ENCODE peak calls at places on chromosome 17, in five cellular contexts. B, Y, I, C and W are unnamed samples.
A peak's percentile ranks its signal among the peaks of the same experiment; 100 is the strongest.

GRCh38 chr17:50916026-50916707 is 50.0 kb upstream of the TOB1 start:
- DNase-seq in Y (no peak), B (no peak), C (no peak), I (no peak), W (no peak)

GRCh38 chr17:2595200-2595599 is 1.7 kb downstream of the PAFAH1B1 start:
- DNase-seq in I (no peak), B (no peak), Y (no peak), C (no peak), W (no peak)

GRCh38 chr17:46044286-46044928 is 45.4 kb downstream of the STH start:
- DNase-seq in C (peak; percentile 49), Y (peak; percentile 87), I (no peak), B (peak; percentile 81), W (peak; percentile 90)

GRCh38 chr17:31550389-31551056 is 159.0 kb downstream of the RAB11FIP4 start:
- DNase-seq in Y (no peak), C (no peak), B (no peak), I (peak; percentile 60), W (no peak)

GRCh38 chr17:64938925-64939474 is 19.7 kb upstream of the LRRC37A3 start:
- DNase-seq in C (no peak), B (peak; percentile 64), Y (peak; percentile 38), I (peak; percentile 80), W (peak; percentile 48)

GRCh38 chr17:73791644-73792043 is 147.4 kb upstream of the SDK2 start:
- DNase-seq in B (no peak), C (no peak), Y (no peak), I (no peak), W (no peak)

GRCh38 chr17:67992541-67993152 is 3.6 kb downstream of the C17orf58 start:
- DNase-seq in I (no peak), Y (peak; percentile 19), C (no peak), B (no peak), W (no peak)

GRCh38 chr17:20133552-20133951 is 124.4 kb downstream of the SPECC1 start:
- DNase-seq in C (no peak), I (no peak), B (no peak), Y (no peak), W (no peak)

GRCh38 chr17:79243996-79244395 is 169.4 kb downstream of the ENGASE start:
- DNase-seq in C (no peak), B (no peak), Y (no peak), I (no peak), W (no peak)

GRCh38 chr17:77281904-77282367 is 141.2 kb downstream of the SEC14L1 start:
- DNase-seq in Y (peak; percentile 28), I (peak; percentile 80), C (no peak), B (peak; percentile 72), W (no peak)

GRCh38 chr17:77279448-77280303 is 138.9 kb downstream of the SEC14L1 start:
- DNase-seq in B (peak; percentile 29), C (no peak), Y (no peak), I (peak; percentile 90), W (no peak)

GRCh38 chr17:77282524-77283515 is 142.1 kb downstream of the SEC14L1 start:
- DNase-seq in B (peak; percentile 66), I (peak; percentile 68), Y (no peak), C (no peak), W (no peak)

GRCh38 chr17:77280304-77280910 is 139.6 kb downstream of the SEC14L1 start:
- DNase-seq in Y (no peak), C (no peak), B (peak; percentile 65), I (no peak), W (no peak)

GRCh38 chr17:77281024-77281903 is 140.5 kb downstream of the SEC14L1 start:
- DNase-seq in C (no peak), Y (peak; percentile 75), B (peak; percentile 73), I (peak; percentile 77), W (peak; percentile 46)
- TF ChIP-seq CTCF in C (no peak), Y (no peak), B (peak; percentile 24), I (no peak), W (no peak)

DNA sequence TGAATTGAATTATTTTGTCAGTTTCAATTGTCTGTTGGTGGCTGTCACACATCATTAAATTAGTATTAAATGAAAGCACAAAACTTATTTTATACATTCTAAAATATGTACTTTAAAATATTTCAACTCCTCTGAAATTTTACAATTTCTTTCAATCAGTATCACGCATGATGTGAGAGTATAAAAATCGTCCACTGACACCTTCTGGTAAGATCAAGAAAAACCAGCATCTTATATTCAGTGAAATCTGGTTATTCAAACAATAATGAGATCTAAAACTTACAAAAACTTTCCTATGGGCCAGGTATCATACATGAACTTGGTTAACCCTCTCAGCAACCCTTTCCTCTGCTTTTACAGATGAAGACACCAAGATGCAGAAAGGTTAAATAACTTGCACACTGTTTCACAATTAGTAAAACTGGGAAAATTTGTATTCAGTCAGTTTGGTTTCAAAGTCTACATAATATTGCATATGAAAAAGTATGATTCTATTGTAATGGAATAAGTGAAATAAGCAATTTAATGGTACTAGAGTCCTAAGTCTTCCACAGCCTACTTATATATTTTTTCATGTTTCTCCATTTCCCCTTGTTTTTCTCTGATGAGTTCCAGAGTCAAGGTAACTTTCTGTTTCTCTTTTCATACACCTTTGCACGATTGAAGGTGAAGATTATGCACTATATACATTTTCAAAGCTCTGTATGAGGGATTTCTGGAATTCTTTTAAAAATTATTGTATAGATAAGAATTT is 58.7 kb downstream of the EFCAB5 start:
- DNase-seq in C (no peak), B (no peak), I (no peak), Y (no peak), W (no peak)
- H3K4me1 ChIP-seq in C (no peaks in the 10 kb centered on the region), B (no peaks in the 10 kb centered on the region), I (no peaks in the 10 kb centered on the region), Y (no peaks in the 10 kb centered on the region), W (no peaks in the 10 kb centered on the region)

GRCh38 chr17:41957058-41957868 is 9.3 kb upstream of the CNP start:
- DNase-seq in B (no peak), I (no peak), Y (no peak), C (no peak), W (no peak)
- TF ChIP-seq CTCF in B (no peak), I (no peak), Y (no peak), C (no peak), W (no peak)

DNA sequence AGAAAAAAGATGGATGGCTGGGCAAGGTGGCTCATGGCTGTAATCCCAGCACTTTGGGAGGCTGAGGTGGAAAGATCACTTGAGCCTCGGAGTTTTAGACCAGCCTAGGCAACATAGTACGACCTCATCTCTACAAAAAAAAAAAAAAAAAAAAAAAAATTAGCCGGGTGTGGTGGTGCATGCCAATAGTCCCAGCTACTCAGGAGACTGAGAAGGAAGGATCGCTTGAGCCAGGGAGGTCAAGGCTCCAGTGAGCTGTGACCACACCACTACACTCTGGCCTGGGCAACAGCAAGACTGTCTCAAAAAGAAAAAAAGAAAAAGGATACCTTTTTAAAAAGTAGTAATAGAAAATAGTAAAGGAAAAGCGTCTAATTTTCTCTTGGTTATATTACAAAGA is 20.7 kb downstream of the ZNF652 start:
- DNase-seq in Y (no peak), I (no peak), C (no peak), B (no peak), W (peak; percentile 49)
- H3K4me1 ChIP-seq in Y (peaks cover 13% of the 10 kb centered on the region), I (peaks cover 37% of the 10 kb centered on the region), C (peaks cover 25% of the 10 kb centered on the region), B (peaks cover 39% of the 10 kb centered on the region), W (peaks cover 17% of the 10 kb centered on the region)

DNA sequence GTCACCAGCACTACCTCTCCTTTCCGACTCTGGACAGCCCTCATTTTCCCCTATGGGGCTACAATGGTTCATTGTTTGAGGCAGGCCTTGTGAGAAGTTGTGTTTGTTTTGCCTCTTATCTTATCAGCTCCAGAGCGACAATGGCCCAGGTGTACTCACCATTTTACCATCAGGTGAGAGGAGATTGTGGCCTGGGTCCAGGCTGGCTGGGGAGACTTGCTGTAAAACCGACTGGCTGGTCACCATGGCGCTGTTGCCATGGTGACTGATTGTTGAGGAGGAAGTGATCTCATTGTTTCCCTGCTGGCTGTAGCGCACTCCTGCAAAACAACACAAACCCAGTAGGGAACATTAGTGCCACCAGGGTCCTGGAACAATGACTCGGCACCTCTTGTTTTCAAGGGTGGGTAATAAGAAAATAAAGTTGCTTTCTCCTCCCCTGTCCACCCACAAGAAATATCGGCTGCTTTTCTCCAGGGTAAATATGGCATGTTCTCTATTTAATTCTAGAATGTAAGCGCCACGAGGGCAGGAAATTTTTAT is 34.4 kb downstream of the HNF1B start:
- DNase-seq in I (peak; percentile 89), B (peak; percentile 94), C (no peak), Y (peak; percentile 99), W (peak; percentile 43)
- TF ChIP-seq CTCF in I (no peak), B (peak; percentile 73), C (no peak), Y (peak; percentile 65), W (no peak)

DNA sequence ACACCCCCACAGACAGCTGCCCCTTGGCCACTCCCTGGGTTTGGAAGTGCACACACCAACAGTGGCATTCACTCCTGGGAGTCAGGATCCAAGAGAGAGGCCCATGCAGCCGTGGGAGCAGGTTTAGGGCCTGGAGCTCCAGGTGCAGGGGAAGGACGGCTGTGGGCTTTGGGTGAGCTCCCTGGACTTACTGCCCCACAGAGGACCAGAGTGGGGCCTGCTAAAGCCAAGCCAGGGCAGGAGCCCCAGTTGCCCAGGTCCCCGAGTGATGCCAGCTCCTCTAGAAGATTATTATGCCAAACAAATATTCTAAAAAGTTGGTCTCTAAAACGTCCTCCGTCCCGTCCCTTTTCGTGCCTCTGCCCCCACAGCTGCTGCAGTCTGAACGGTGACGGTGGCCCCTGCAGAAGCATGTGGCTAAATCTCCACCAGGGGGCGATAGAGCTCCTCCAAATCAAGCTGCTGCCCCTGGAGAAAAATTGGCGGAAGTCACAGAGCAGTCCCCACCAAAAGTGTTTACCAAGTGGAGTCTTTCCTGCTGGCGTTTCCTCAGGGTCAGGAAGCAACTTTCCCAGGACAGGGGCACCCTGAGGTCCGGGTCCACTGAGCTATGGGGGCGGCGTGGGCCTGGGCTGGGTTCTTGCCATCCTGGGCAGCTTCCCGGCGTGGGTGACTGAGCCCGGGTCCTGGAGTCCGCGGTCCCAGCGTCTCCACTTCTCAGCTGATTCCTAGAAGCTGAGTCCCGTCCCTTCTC is 4.2 kb downstream of the ARMC7 start:
- DNase-seq in I (peak; percentile 87), C (peak; percentile 78), Y (peak; percentile 93), B (peak; percentile 94), W (peak; percentile 97)
- H3K4me1 ChIP-seq in I (peaks cover 60% of the 10 kb centered on the region), C (peaks cover 38% of the 10 kb centered on the region), Y (peaks cover 30% of the 10 kb centered on the region), B (peaks cover 67% of the 10 kb centered on the region), W (peaks cover 14% of the 10 kb centered on the region)

DNA sequence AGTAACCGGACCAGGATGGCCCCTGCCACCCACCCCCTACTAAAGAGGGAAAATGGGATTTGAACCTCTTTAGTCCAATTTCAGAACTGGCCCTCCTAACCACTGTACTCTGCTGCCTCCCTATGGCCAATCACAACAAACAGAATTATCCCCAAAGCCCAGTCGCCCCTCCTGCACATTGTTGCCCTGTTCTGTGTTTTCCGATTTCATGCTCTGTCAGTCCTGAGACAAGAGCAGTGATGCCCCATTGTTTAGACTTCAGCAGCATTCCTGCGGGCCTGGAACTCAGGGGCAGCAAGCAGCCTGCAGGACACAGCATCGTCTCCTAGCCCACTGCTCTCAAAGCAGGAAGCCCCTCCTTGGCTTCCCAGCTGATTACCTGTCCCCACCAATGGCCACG is 20.5 kb upstream of the KLHL11 start:
- DNase-seq in Y (no peak), C (no peak), I (no peak), B (no peak), W (no peak)
- TF ChIP-seq CTCF in Y (peak; percentile 5), C (no peak), I (no peak), B (peak; percentile 19), W (no peak)

DNA sequence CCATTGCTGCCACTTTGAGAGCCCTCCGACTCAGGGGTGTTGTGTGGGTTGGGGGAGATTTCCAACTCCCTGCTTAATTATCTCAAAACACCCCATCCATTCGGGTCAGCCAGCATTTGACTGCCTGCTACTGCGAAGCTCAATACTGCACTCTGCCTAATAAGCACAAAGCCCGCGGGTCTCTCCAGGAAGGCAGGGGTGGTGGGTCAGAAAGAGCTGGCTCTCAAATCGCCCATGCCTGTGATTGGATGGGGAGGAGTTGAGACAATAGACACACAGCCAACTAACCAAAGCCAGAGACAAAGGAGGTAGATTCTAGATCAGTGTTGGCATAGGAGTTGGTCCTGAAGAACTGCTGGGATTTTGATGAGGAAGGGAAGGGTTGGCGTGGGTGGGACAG is 2.3 kb upstream of the XAF1 start:
- DNase-seq in C (no peak), I (no peak), Y (no peak), B (no peak), W (no peak)
- H3K4me1 ChIP-seq in C (peaks cover 46% of the 10 kb centered on the region), I (peaks cover 57% of the 10 kb centered on the region), Y (no peaks in the 10 kb centered on the region), B (peaks cover 47% of the 10 kb centered on the region), W (peaks cover 30% of the 10 kb centered on the region)